ENCODE peak calls at places on chromosomes 12 and 14, in five cellular contexts. J is GM12878, Z is HepG2, D is K562, R is upper lobe of left lung. P is an unnamed sample.

GRCh38 chr12:53651718-53652117 is 24.2 kb downstream of the ATP5MC2 start:
- ATAC-seq in J (no peak), Z (no peak), R (no peak), D (no peak), P (no peak)

GRCh38 chr12:123427036-123427769 is 9.3 kb downstream of the RILPL2 start:
- ATAC-seq in D (no peak), R (no peak), J (peak; percentile 90), Z (no peak), P (no peak)

GRCh38 chr12:31300783-31301182 is 25.2 kb downstream of the SINHCAF start:
- ATAC-seq in R (no peak), J (no peak), Z (no peak), D (no peak), P (no peak)

GRCh38 chr14:105532111-105532623 is 5.8 kb downstream of the TMEM121 start:
- ATAC-seq in R (no peak), D (no peak), J (no peak), Z (peak; percentile 3), P (no peak)

GRCh38 chr12:69266045-69266635 is 26.8 kb downstream of the CPSF6 start:
- ATAC-seq in Z (no peak), R (no peak), D (no peak), J (peak; percentile 36), P (no peak)

GRCh38 chr14:70773182-70773862 is 36.0 kb downstream of the MAP3K9 start:
- ATAC-seq in Z (no peak), J (no peak), R (no peak), D (no peak), P (no peak)

GRCh38 chr12:104615048-104615561 is 158.4 kb downstream of the CHST11 start:
- ATAC-seq in D (no peak), R (peak; percentile 49), Z (no peak), J (no peak), P (peak; percentile 87)

GRCh38 chr12:12716151-12716844 is 870 bp upstream of the CDKN1B start:
- ATAC-seq in J (peak; percentile 1), R (no peak), Z (peak; percentile 26), D (no peak), P (no peak)

GRCh38 chr12:6347367-6348338 is 5.8 kb upstream of the TNFRSF1A start:
- ATAC-seq in D (no peak), Z (no peak), J (peak; percentile 37), R (peak; percentile 61), P (peak; percentile 82)

GRCh38 chr14:102799684-102800562 is 22.7 kb downstream of the TRAF3 start:
- ATAC-seq in J (peak; percentile 36), Z (no peak), R (no peak), D (no peak), P (no peak)

GRCh38 chr12:47808574-47809380 is 10.9 kb downstream of the HDAC7 start:
- ATAC-seq in Z (peak; percentile 28), R (peak; percentile 3), J (peak; percentile 32), D (peak; percentile 60), P (no peak)

GRCh38 chr14:70317969-70318634 is 41.4 kb downstream of the COX16 start:
- ATAC-seq in D (peak; percentile 80), Z (peak; percentile 97), R (no peak), J (peak; percentile 71), P (no peak)

GRCh38 chr12:123952037-123952436 is 20.6 kb downstream of the CCDC92 start:
- ATAC-seq in Z (no peak), J (no peak), D (no peak), R (peak; percentile 24), P (no peak)

GRCh38 chr14:70873627-70874026 is 33.6 kb upstream of the PCNX1 start:
- ATAC-seq in D (no peak), Z (peak; percentile 84), R (no peak), J (peak; percentile 65), P (no peak)

GRCh38 chr12:106126441-106127288 is 12.1 kb downstream of the NUAK1 start:
- ATAC-seq in J (no peak), R (no peak), D (no peak), Z (no peak), P (peak; percentile 71)

GRCh38 chr12:99984271-99985128 is at the start of gene ANKS1B:
- ATAC-seq in Z (peak; percentile 84), R (peak; percentile 90), J (peak; percentile 70), D (peak; percentile 89), P (peak; percentile 89)

GRCh38 chr12:123165537-123165936 is 14.6 kb upstream of the PITPNM2 start:
- ATAC-seq in Z (no peak), J (no peak), D (no peak), R (peak; percentile 13), P (no peak)

GRCh38 chr14:44396226-44396625 is 110.9 kb downstream of the FSCB start:
- ATAC-seq in D (no peak), R (no peak), Z (no peak), J (no peak), P (no peak)

GRCh38 chr14:71711131-71711530 is 221.1 kb upstream of the RGS6 start:
- ATAC-seq in J (peak; percentile 40), Z (no peak), R (no peak), D (no peak), P (no peak)

GRCh38 chr12:52913424-52913821 is 8.5 kb upstream of the KRT8 start:
- ATAC-seq in R (no peak), J (no peak), Z (peak; percentile 55), D (no peak), P (no peak)

GRCh38 chr12:13112968-13113367 is 9.5 kb upstream of the GSG1 start:
- ATAC-seq in J (no peak), D (no peak), Z (no peak), R (no peak), P (no peak)

GRCh38 chr14:33515441-33515840 is 435.4 kb downstream of the EGLN3 start:
- ATAC-seq in D (no peak), Z (no peak), J (no peak), R (no peak), P (no peak)

GRCh38 chr14:92993302-92993701 is 70.4 kb downstream of the CHGA start:
- ATAC-seq in R (peak; percentile 71), D (no peak), J (no peak), Z (peak; percentile 70), P (peak; percentile 89)

GRCh38 chr12:14643247-14643646 is 53.2 kb downstream of the GUCY2C start:
- ATAC-seq in D (no peak), R (no peak), J (no peak), Z (no peak), P (no peak)

GRCh38 chr14:65239143-65239672 is 136.9 kb upstream of the MAX start:
- ATAC-seq in R (peak; percentile 19), J (no peak), Z (peak; percentile 50), D (peak; percentile 38), P (peak; percentile 47)

GRCh38 chr12:93569301-93569655 is 3.2 kb upstream of the SOCS2 start:
- ATAC-seq in R (no peak), J (peak; percentile 1), Z (no peak), D (no peak), P (no peak)

GRCh38 chr12:47302111-47302597 is 222.4 kb upstream of the AMIGO2 start:
- ATAC-seq in J (peak; percentile 88), D (peak; percentile 61), Z (no peak), R (no peak), P (no peak)

GRCh38 chr12:104715562-104716182 is 242.4 kb downstream of the SLC41A2 start:
- ATAC-seq in D (no peak), J (no peak), Z (no peak), R (no peak), P (no peak)

GRCh38 chr12:49706351-49707126 is 666 bp downstream of the FMNL3 start:
- ATAC-seq in J (peak; percentile 24), Z (peak; percentile 32), R (peak; percentile 1), D (peak; percentile 27), P (peak; percentile 17)

GRCh38 chr14:68728342-68729106 is 64.3 kb downstream of the ZFP36L1 start:
- ATAC-seq in J (peak; percentile 25), D (peak; percentile 21), R (no peak), Z (peak; percentile 94), P (no peak)
- H3K4me1 ChIP-seq in J (peaks cover 6% of the 10 kb centered on the region), D (peaks cover 5% of the 10 kb centered on the region), R (peaks cover 27% of the 10 kb centered on the region), Z (peaks cover 72% of the 10 kb centered on the region), P (peaks cover 42% of the 10 kb centered on the region)

DNA sequence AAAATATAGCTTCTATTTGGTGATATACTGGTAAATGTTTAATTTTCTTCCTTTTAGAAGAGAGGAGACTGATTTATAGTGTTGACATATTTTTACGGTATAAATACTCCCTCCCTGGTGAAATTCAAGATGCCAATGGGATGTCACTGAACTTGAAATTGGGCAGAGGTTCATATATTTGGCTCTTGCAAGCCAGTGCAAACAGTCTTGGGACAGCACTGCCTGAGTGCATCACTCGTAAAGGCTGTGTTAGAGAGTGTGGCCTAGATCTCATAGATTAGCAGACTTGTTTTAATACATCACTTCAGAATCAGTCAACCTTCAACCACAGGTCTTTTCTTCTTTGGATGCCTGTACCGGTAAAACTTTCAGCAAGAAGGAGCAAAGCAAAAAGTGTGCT is 681.0 kb downstream of the NRXN3 start:
- ATAC-seq in J (no peak), R (no peak), Z (no peak), D (no peak), P (no peak)
- TF ChIP-seq POLR2AphosphoS5 in J (no peak), R (no peak), Z (no peak), D (no peak), P (no peak)

GRCh38 chr14:90508536-90509254 is 111.9 kb downstream of the CALM1 start:
- ATAC-seq in D (no peak), R (no peak), J (no peak), Z (no peak), P (no peak)
- TF ChIP-seq EP300 in D (no peak), R (no peak), J (no peak), Z (no peak), P (no peak)

DNA sequence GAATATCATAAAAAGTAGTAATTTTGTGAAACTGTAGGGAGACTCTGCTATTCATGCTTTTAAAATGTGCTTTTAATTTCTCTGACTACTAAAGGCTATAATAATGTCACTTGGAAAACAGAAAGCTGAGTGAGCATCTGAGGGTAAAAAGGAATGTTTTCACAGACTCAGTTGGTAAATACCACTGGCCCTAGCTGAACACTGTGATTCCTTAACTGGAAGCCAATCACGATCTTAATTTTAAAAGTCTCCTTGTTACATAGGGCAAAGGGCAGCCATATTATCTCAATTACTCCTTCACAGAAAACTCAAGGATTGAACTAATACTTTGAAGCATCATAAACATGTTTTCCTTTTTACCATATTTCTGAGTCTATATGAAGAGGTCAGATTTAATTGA is 41.9 kb downstream of the PAWR start:
- ATAC-seq in D (no peak), J (no peak), R (no peak), Z (no peak), P (no peak)
- H3K4me1 ChIP-seq in D (no peaks in the 10 kb centered on the region), J (no peaks in the 10 kb centered on the region), R (peaks cover 3% of the 10 kb centered on the region), Z (peaks cover 87% of the 10 kb centered on the region), P (no peaks in the 10 kb centered on the region)

DNA sequence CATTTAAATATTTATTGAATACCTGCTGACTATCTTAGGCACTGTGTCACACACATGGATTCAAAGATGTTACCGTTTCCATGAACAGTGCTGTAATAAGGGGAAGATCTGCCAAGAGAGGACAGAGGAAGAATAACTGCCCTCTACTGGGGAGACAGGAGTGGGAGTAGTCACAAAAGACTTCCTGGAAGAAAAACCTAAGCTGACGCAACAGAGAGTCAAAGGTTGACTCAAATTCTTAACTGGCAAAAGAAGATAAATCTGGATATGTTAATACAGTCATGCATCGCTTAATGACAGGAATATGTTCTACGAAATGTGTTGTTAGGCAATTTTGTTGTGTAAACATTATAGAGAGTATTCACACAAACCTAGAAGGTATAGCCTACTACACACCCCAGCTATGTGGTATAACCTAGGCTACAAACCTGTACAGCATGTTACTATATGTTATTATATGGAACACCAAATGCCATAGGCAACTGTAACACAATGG is 51.5 kb downstream of the DCAF5 start:
- ATAC-seq in R (peak; percentile 76), D (peak; percentile 99), Z (peak; percentile 37), J (peak; percentile 84), P (peak; percentile 95)
- TF ChIP-seq POLR2AphosphoS5 in R (peak; percentile 59), D (peak; percentile 22), Z (no peak), J (no peak), P (peak; percentile 86)